ENCODE peak calls at places on chromosome 2, in eight cellular contexts. V, Q, B, L, X, C, J and S are unnamed samples.

GRCh38 chr2:104850322-104851184 is 3.4 kb upstream of the POU3F3 start:
- DNase-seq in J (no peak), Q (no peak), B (no peak), C (no peak), X (no peak), L (no peak), V (no peak), S (no peak)

GRCh38 chr2:40243581-40243980 is 208.3 kb downstream of the SLC8A1 start:
- DNase-seq in J (no peak), B (no peak), V (no peak), C (peak), L (no peak), X (no peak), Q (peak), S (peak)

GRCh38 chr2:75565523-75566449 is 5.0 kb upstream of the EVA1A start:
- DNase-seq in X (no peak), C (no peak), J (no peak), L (no peak), Q (no peak), V (no peak), B (no peak), S (no peak)

GRCh38 chr2:240565267-240566202 is 2.7 kb upstream of the RNPEPL1 start:
- DNase-seq in X (peak), B (peak), L (peak), Q (peak), V (peak), J (no peak), C (peak), S (peak)

GRCh38 chr2:36376319-36376765 is 20.8 kb downstream of the CRIM1 start:
- DNase-seq in X (peak), Q (no peak), V (peak), L (no peak), B (no peak), J (no peak), C (peak), S (peak)

GRCh38 chr2:239311132-239312040 is 89.4 kb downstream of the HDAC4 start:
- DNase-seq in X (no peak), B (no peak), J (no peak), Q (no peak), L (peak), C (no peak), V (no peak), S (peak)

GRCh38 chr2:103401621-103402020 is 639.8 kb downstream of the TMEM182 start:
- DNase-seq in X (no peak), L (no peak), J (peak), Q (no peak), C (peak), V (peak), B (peak), S (no peak)

GRCh38 chr2:222433381-222434173 is 9.2 kb downstream of the SGPP2 start:
- DNase-seq in V (no peak), Q (no peak), C (peak), L (no peak), J (no peak), B (no peak), X (no peak), S (no peak)

GRCh38 chr2:231037731-231038482 is 584 bp downstream of the C2orf72 start:
- DNase-seq in C (no peak), X (no peak), V (no peak), L (no peak), J (peak), Q (no peak), B (peak), S (no peak)

GRCh38 chr2:232632904-232633412 is 446 bp upstream of the EFHD1 start:
- DNase-seq in V (no peak), B (no peak), X (no peak), L (no peak), C (no peak), J (no peak), Q (no peak), S (peak)

DNA sequence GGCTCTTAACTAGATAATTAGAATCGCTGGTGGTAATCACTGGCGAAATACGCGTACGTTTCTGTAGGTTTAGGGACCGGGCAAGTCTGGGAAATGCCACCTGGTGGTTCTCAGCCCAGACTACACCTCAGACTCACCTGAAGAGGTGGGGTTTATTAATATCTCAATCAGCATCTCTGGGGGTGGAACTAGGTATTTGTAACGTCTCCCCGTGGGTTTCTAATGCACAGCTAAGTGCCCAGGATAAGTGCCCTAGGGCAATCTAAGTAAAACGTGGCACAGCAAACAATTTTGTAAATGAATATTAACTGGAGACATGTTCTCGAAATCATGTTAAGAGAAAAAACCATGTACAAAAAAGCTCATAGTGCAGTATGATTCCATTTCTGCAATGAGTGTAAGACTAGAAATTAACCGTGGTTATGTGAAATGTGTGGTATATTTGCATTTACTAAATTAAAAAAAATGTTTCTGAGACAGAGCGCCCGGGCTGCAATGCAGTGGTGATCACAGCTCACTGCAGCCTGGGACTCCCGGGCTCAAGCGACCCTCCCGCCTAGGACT is 760 bp upstream of the CNOT11 start:
- DNase-seq in X (no peak), C (peak), Q (no peak), B (peak), V (peak), L (peak), J (no peak), S (no peak)
- TF ChIP-seq CTCF in X (peak), C (peak), Q (peak), B (peak), V (peak), L (peak), J (peak), S (no peak)

DNA sequence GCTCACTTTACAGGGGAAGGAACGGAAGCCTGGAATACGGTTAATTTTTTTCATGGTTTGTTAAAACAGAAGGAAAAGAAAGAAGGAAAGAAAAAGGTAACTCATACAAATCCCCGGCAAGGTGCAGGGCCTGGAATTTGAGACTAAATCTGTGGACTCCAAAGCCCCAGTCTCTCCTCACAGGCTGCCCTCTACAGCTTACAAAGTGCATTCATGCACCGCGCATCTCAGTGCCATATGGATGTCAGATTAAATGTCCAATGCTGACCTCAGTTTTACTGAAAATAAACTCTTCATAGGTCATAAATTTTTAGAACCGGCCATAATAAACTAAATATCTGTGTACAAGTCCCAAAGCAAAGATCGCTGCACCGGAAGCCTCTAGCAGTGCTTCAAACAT is 17.8 kb downstream of the ST6GAL2 start:
- DNase-seq in L (no peak), J (no peak), V (no peak), B (peak), C (no peak), X (no peak), Q (no peak), S (no peak)
- TF ChIP-seq CTCF in L (no peak), J (peak), V (peak), B (peak), C (peak), X (no peak), Q (no peak), S (peak)

GRCh38 chr2:143900006-143900405 is 619.9 kb downstream of the ZEB2 start:
- DNase-seq in Q (no peak), J (no peak), V (no peak), C (no peak), B (no peak), X (no peak), L (no peak), S (no peak)

GRCh38 chr2:143905587-143905986 is 614.3 kb downstream of the ZEB2 start:
- DNase-seq in X (no peak), L (no peak), V (no peak), Q (no peak), C (no peak), J (no peak), B (no peak), S (no peak)

GRCh38 chr2:143906850-143907249 is 613.1 kb downstream of the ZEB2 start:
- DNase-seq in V (no peak), C (no peak), J (no peak), X (no peak), B (no peak), Q (no peak), L (no peak), S (no peak)

GRCh38 chr2:143903172-143903856 is 616.6 kb downstream of the ZEB2 start:
- DNase-seq in V (no peak), J (no peak), Q (no peak), B (no peak), C (peak), L (no peak), X (no peak), S (peak)

DNA sequence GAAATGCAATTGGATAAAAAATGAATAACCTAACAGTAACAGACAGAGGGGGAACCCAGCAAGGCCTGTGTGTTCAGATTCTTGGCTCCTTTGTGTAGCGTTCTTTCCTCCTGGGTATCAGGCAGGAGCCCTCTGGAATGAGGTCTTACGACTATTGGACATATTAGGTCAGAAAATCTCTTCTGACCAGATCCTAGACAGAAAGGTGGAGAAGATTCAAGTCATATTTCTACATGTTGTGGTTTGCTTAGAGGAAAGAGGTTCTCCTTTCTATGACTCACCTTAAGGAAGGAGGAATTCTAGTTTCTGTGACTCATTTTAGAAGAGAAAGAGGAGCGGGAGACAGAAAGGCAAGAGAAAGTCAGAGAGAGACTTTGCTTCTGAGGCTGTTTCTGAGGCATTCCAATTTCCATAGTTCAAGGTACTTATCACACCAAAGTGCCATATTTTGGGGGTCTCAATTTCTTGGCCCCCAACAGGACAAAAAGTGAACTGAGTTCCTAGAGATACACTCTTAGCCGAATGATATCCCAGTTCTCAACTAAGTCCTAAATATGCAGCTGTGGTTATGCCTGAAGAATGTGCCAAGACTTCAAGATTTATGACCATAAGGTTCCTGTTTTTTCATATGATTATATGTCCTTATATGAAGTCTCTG is 618.6 kb downstream of the ZEB2 start:
- DNase-seq in C (peak), V (no peak), X (no peak), B (no peak), Q (peak), J (no peak), L (no peak), S (peak)
- TF ChIP-seq CTCF in C (no peak), V (peak), X (no peak), B (no peak), Q (no peak), J (no peak), L (no peak), S (peak)

GRCh38 chr2:111667001-111667400 is 217.0 kb downstream of the ANAPC1 start:
- DNase-seq in J (no peak), C (no peak), V (no peak), B (no peak), X (no peak), Q (no peak), L (no peak), S (no peak)

GRCh38 chr2:111668741-111669140 is 215.3 kb downstream of the ANAPC1 start:
- DNase-seq in V (no peak), Q (no peak), B (no peak), C (no peak), X (no peak), L (no peak), J (no peak), S (no peak)

GRCh38 chr2:111668274-111668616 is 215.7 kb downstream of the ANAPC1 start:
- DNase-seq in B (no peak), C (no peak), V (no peak), X (no peak), Q (no peak), L (no peak), J (no peak), S (no peak)

GRCh38 chr2:111666160-111666559 is 217.8 kb downstream of the ANAPC1 start:
- DNase-seq in J (no peak), Q (no peak), C (no peak), V (no peak), X (no peak), L (no peak), B (no peak), S (no peak)

DNA sequence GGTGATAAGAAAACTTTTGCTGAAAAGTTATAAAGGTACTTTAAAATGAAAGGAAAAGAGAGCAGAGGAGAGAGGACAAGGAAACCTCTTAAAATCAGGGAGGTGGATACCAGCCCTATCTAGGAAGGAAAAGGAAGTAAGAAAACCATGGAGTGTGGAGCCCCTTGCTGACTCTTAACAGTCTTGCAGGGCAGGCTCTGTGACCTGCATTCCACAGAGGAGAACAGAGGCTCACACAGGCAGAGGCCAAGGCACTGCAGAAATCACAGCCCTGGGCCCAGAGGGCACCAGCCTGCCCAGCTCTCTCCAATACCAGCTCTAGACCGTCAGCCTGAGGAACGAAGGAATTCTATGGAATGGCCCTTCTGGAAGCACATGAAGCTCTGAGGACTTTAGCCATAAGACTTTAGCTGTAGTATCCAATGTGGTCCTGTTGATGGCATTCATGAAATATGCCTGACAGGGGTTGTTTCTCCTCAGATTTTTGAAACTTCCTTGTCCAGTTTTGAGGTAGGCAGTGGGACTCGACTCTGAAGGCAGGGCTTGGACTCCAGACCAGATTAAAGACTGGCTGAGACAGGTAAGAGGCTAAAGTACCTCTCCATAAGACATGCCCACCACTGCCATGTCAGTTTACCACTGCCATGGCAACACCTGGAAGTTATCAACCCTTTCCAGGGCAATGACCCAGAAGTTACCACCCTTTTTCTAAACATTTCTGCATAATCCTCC is 216.3 kb downstream of the ANAPC1 start:
- DNase-seq in B (no peak), L (no peak), J (no peak), X (no peak), Q (peak), V (no peak), C (peak), S (peak)
- TF ChIP-seq CTCF in B (no peak), L (peak), J (no peak), X (no peak), Q (peak), V (no peak), C (peak), S (peak)

GRCh38 chr2:112465373-112465772 is 16.6 kb upstream of the TTL start:
- DNase-seq in C (peak), V (no peak), Q (peak), X (no peak), J (no peak), B (no peak), L (no peak), S (peak)
- TF ChIP-seq CTCF in C (no peak), V (no peak), Q (peak), X (no peak), J (peak), B (no peak), L (no peak), S (peak)

GRCh38 chr2:176826356-176826755 is 386.2 kb upstream of the HNRNPA3 start:
- DNase-seq in B (no peak), X (no peak), V (no peak), Q (no peak), J (no peak), C (no peak), L (no peak), S (no peak)

GRCh38 chr2:176827269-176827668 is 385.3 kb upstream of the HNRNPA3 start:
- DNase-seq in X (no peak), B (no peak), L (no peak), V (no peak), C (no peak), Q (no peak), J (no peak), S (no peak)

GRCh38 chr2:176832086-176832485 is 380.5 kb upstream of the HNRNPA3 start:
- DNase-seq in C (no peak), V (no peak), Q (no peak), X (no peak), J (no peak), L (no peak), B (no peak), S (no peak)

GRCh38 chr2:176830362-176830761 is 382.2 kb upstream of the HNRNPA3 start:
- DNase-seq in C (peak), L (no peak), B (peak), Q (no peak), X (no peak), J (peak), V (no peak), S (no peak)
- TF ChIP-seq CTCF in C (no peak), L (no peak), B (peak), Q (no peak), X (no peak), J (peak), V (no peak), S (no peak)